ENCODE peak calls at places on chromosome 4, in five cellular contexts. V is CD8-positive, alpha-beta T cell; P is DND-41; J is dorsolateral prefrontal cortex; G is Calu3. S is an unnamed sample.

GRCh38 chr4:92111493-92111892 is 192.3 kb upstream of the GRID2 start:
- DNase-seq in P (no peak), V (no peak), G (no peak), J (no peak), S (no peak)

GRCh38 chr4:42015438-42015837 is 25.1 kb downstream of the SLC30A9 start:
- DNase-seq in J (no peak), V (no peak), G (no peak), P (no peak), S (no peak)

GRCh38 chr4:8289151-8289750 is 19.7 kb downstream of the HTRA3 start:
- DNase-seq in P (no peak), V (no peak), J (no peak), G (no peak), S (no peak)

GRCh38 chr4:7395635-7396034 is 39.1 kb downstream of the PSAPL1 start:
- DNase-seq in P (no peak), G (no peak), J (peak; percentile 25), V (no peak), S (no peak)

GRCh38 chr4:19400820-19401219 is 850.9 kb upstream of the SLIT2 start:
- DNase-seq in G (no peak), V (no peak), P (no peak), J (no peak), S (no peak)

GRCh38 chr4:69656653-69657158 is 3.7 kb upstream of the UGT2A1 start:
- DNase-seq in G (no peak), P (no peak), J (no peak), V (no peak), S (no peak)

GRCh38 chr4:98518555-98519267 is 139.7 kb downstream of the TSPAN5 start:
- DNase-seq in V (no peak), J (no peak), P (no peak), G (no peak), S (no peak)

GRCh38 chr4:187606581-187606980 is 389.0 kb upstream of the ZFP42 start:
- DNase-seq in V (no peak), J (no peak), P (no peak), G (peak; percentile 36), S (no peak)

GRCh38 chr4:6943012-6943869 is 33.6 kb downstream of the TBC1D14 start:
- DNase-seq in V (no peak), P (no peak), G (peak; percentile 35), J (no peak), S (no peak)

GRCh38 chr4:143482753-143483362 is 30.6 kb upstream of the SMARCA5 start:
- DNase-seq in J (no peak), P (peak; percentile 14), V (no peak), G (peak; percentile 24), S (no peak)

GRCh38 chr4:113404167-113404571 is 354.7 kb downstream of the ANK2 start:
- DNase-seq in G (no peak), V (no peak), P (no peak), J (no peak), S (no peak)

GRCh38 chr4:127134490-127134889 is 498.3 kb upstream of the INTU start:
- DNase-seq in V (no peak), G (no peak), J (no peak), P (peak; percentile 26), S (no peak)

GRCh38 chr4:140426610-140427103 is 791 bp downstream of the CLGN start:
- DNase-seq in J (no peak), G (peak; percentile 16), P (peak; percentile 16), V (no peak), S (no peak)

GRCh38 chr4:105155426-105155825 is 8.8 kb downstream of the TET2 start:
- DNase-seq in G (no peak), P (no peak), J (no peak), V (no peak), S (no peak)

DNA sequence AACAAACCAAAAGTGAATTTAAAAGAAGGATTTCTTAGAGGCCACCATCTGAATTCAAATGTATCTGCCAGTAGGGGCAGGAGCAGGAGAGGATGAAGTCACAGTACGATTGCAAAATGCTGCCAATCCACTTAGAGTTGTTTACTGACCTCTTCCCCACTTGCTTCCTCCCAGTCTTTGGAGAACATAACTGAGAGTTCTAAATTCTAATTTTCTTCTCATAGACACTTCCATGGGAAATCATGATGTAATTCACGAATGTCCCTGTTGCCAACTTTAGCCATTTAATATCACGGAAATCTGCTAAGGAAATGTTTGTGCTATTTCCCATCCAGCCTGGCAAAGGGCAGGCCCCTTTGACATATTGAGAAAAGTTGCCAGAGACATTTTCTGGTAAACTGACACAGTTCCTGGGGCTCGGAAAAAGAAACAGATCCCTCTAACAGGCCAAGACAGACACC is 33.6 kb upstream of the NOCT start:
- DNase-seq in V (no peak), G (peak; percentile 6), J (no peak), P (no peak), S (no peak)
- TF ChIP-seq CTCF in V (no peak), G (no peak), J (peak; percentile 25), P (no peak), S (no peak)

GRCh38 chr4:82851902-82852750 is 38.8 kb downstream of the SEC31A start:
- DNase-seq in G (no peak), P (no peak), J (no peak), V (no peak), S (no peak)
- TF ChIP-seq CTCF in G (no peak), P (peak; percentile 65), J (peak; percentile 55), V (peak; percentile 65), S (peak; percentile 25)

DNA sequence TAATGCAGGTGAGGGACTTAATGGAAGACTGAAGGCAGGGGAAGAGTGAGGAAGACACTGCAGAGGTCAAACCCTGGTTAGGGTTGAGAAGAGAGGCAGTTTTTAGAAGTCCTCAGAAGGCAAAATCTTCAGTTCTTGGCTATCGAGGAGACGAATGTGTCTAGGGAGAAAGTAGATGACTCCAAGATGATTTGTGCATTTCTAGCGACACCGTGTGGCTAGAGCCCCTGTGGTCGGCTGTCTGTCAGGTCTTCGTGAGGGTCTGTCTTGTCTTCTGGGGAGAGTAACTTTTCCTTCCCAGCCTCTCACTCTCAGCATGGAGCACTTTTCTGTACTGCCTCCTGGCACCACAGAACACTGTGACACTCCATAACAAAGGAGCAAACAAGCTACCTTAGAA is 458.1 kb downstream of the STIM2 start:
- DNase-seq in V (no peak), P (no peak), G (peak; percentile 55), J (no peak), S (no peak)
- TF ChIP-seq CTCF in V (no peak), P (no peak), G (no peak), J (peak; percentile 32), S (peak; percentile 16)

GRCh38 chr4:38533024-38533556 is 130.9 kb upstream of the KLF3 start:
- DNase-seq in P (no peak), G (no peak), V (no peak), J (no peak), S (no peak)
- TF ChIP-seq CTCF in P (no peak), G (no peak), V (no peak), J (no peak), S (no peak)